ENCODE peak calls at places on chromosomes 11 and 22, in six cellular contexts. One of them, this sample, is unnamed.

GRCh38 chr11:63614136-63614664 is at the start of gene PLAAT3:
- DNase-seq in cerebellum: peak; percentile 58
- DNase-seq in substantia nigra: peak; percentile 79
- DNase-seq in stimulated activated CD4-positive, alpha-beta T cell treated with anti-CD3 and anti-CD28 coated beads, Interleukin-2, amount 100 ng/mL, for 48 hours: no peak
- DNase-seq in memory B cell: peak; percentile 31
- DNase-seq in choroid plexus epithelial cell: no peak
- DNase-seq in this sample: peak; percentile 31

GRCh38 chr22:24390576-24390975 is 36.8 kb upstream of the ADORA2A start:
- DNase-seq in memory B cell: no peak
- DNase-seq in cerebellum: no peak
- DNase-seq in substantia nigra: no peak
- DNase-seq in choroid plexus epithelial cell: peak; percentile 78
- DNase-seq in stimulated activated CD4-positive, alpha-beta T cell treated with anti-CD3 and anti-CD28 coated beads, Interleukin-2, amount 100 ng/mL, for 48 hours: no peak
- DNase-seq in this sample: no peak

GRCh38 chr11:534592-535518 is 521 bp downstream of the HRAS start:
- DNase-seq in choroid plexus epithelial cell: no peak
- DNase-seq in stimulated activated CD4-positive, alpha-beta T cell treated with anti-CD3 and anti-CD28 coated beads, Interleukin-2, amount 100 ng/mL, for 48 hours: no peak
- DNase-seq in cerebellum: no peak
- DNase-seq in memory B cell: no peak
- DNase-seq in substantia nigra: peak; percentile 72
- DNase-seq in this sample: no peak

GRCh38 chr11:76114238-76114637 is 92.1 kb downstream of the WNT11 start:
- DNase-seq in choroid plexus epithelial cell: no peak
- DNase-seq in stimulated activated CD4-positive, alpha-beta T cell treated with anti-CD3 and anti-CD28 coated beads, Interleukin-2, amount 100 ng/mL, for 48 hours: no peak
- DNase-seq in substantia nigra: no peak
- DNase-seq in memory B cell: no peak
- DNase-seq in cerebellum: no peak
- DNase-seq in this sample: no peak

GRCh38 chr22:20776624-20777405 is 2.9 kb downstream of the SERPIND1 start:
- DNase-seq in cerebellum: no peak
- DNase-seq in memory B cell: no peak
- DNase-seq in choroid plexus epithelial cell: no peak
- DNase-seq in stimulated activated CD4-positive, alpha-beta T cell treated with anti-CD3 and anti-CD28 coated beads, Interleukin-2, amount 100 ng/mL, for 48 hours: no peak
- DNase-seq in substantia nigra: no peak
- DNase-seq in this sample: no peak

GRCh38 chr22:22908941-22909604 is 21.5 kb downstream of the IGLL5 start:
- DNase-seq in memory B cell: no peak
- DNase-seq in choroid plexus epithelial cell: no peak
- DNase-seq in cerebellum: no peak
- DNase-seq in stimulated activated CD4-positive, alpha-beta T cell treated with anti-CD3 and anti-CD28 coated beads, Interleukin-2, amount 100 ng/mL, for 48 hours: no peak
- DNase-seq in substantia nigra: no peak
- DNase-seq in this sample: no peak

GRCh38 chr22:37484115-37485005 is 1.8 kb downstream of the MFNG start:
- DNase-seq in cerebellum: no peak
- DNase-seq in choroid plexus epithelial cell: peak; percentile 41
- DNase-seq in stimulated activated CD4-positive, alpha-beta T cell treated with anti-CD3 and anti-CD28 coated beads, Interleukin-2, amount 100 ng/mL, for 48 hours: peak; percentile 72
- DNase-seq in memory B cell: peak; percentile 37
- DNase-seq in substantia nigra: no peak
- DNase-seq in this sample: peak; percentile 71

GRCh38 chr22:48276933-48277867 is 1514.8 kb downstream of the TBC1D22A start:
- DNase-seq in substantia nigra: no peak
- DNase-seq in choroid plexus epithelial cell: no peak
- DNase-seq in memory B cell: no peak
- DNase-seq in stimulated activated CD4-positive, alpha-beta T cell treated with anti-CD3 and anti-CD28 coated beads, Interleukin-2, amount 100 ng/mL, for 48 hours: no peak
- DNase-seq in cerebellum: no peak
- DNase-seq in this sample: no peak

GRCh38 chr22:21766933-21767462 is 31.4 kb upstream of the YPEL1 start:
- DNase-seq in substantia nigra: no peak
- DNase-seq in choroid plexus epithelial cell: no peak
- DNase-seq in cerebellum: no peak
- DNase-seq in stimulated activated CD4-positive, alpha-beta T cell treated with anti-CD3 and anti-CD28 coated beads, Interleukin-2, amount 100 ng/mL, for 48 hours: peak; percentile 20
- DNase-seq in memory B cell: no peak
- DNase-seq in this sample: peak; percentile 44

GRCh38 chr22:32378703-32379272 is 21.1 kb downstream of the RFPL3 start:
- DNase-seq in memory B cell: no peak
- DNase-seq in substantia nigra: peak; percentile 10
- DNase-seq in stimulated activated CD4-positive, alpha-beta T cell treated with anti-CD3 and anti-CD28 coated beads, Interleukin-2, amount 100 ng/mL, for 48 hours: no peak
- DNase-seq in choroid plexus epithelial cell: peak; percentile 61
- DNase-seq in cerebellum: no peak
- DNase-seq in this sample: no peak

GRCh38 chr22:46043816-46044717 is 67.1 kb upstream of the WNT7B start:
- DNase-seq in cerebellum: peak; percentile 71
- DNase-seq in choroid plexus epithelial cell: peak; percentile 35
- DNase-seq in substantia nigra: no peak
- DNase-seq in memory B cell: peak; percentile 16
- DNase-seq in stimulated activated CD4-positive, alpha-beta T cell treated with anti-CD3 and anti-CD28 coated beads, Interleukin-2, amount 100 ng/mL, for 48 hours: no peak
- DNase-seq in this sample: no peak

GRCh38 chr11:60957188-60957587 is 5.2 kb upstream of the SLC15A3 start:
- DNase-seq in memory B cell: no peak
- DNase-seq in substantia nigra: no peak
- DNase-seq in cerebellum: no peak
- DNase-seq in choroid plexus epithelial cell: peak; percentile 56
- DNase-seq in stimulated activated CD4-positive, alpha-beta T cell treated with anti-CD3 and anti-CD28 coated beads, Interleukin-2, amount 100 ng/mL, for 48 hours: no peak
- DNase-seq in this sample: no peak

GRCh38 chr11:76721755-76722677 is 51.5 kb upstream of the LRRC32 start:
- DNase-seq in memory B cell: peak; percentile 63
- DNase-seq in substantia nigra: peak; percentile 82
- DNase-seq in cerebellum: peak; percentile 79
- DNase-seq in stimulated activated CD4-positive, alpha-beta T cell treated with anti-CD3 and anti-CD28 coated beads, Interleukin-2, amount 100 ng/mL, for 48 hours: peak; percentile 79
- DNase-seq in choroid plexus epithelial cell: peak; percentile 89
- DNase-seq in this sample: peak; percentile 78

GRCh38 chr11:72129381-72129780 is 6.1 kb upstream of the FOLR3 start:
- DNase-seq in substantia nigra: no peak
- DNase-seq in memory B cell: no peak
- DNase-seq in stimulated activated CD4-positive, alpha-beta T cell treated with anti-CD3 and anti-CD28 coated beads, Interleukin-2, amount 100 ng/mL, for 48 hours: no peak
- DNase-seq in choroid plexus epithelial cell: no peak
- DNase-seq in cerebellum: no peak
- DNase-seq in this sample: no peak

GRCh38 chr22:18966748-18967147 is 30.7 kb upstream of the PRODH start:
- DNase-seq in memory B cell: no peak
- DNase-seq in substantia nigra: peak; percentile 79
- DNase-seq in choroid plexus epithelial cell: no peak
- DNase-seq in cerebellum: peak; percentile 83
- DNase-seq in stimulated activated CD4-positive, alpha-beta T cell treated with anti-CD3 and anti-CD28 coated beads, Interleukin-2, amount 100 ng/mL, for 48 hours: no peak
- DNase-seq in this sample: no peak

GRCh38 chr11:117822522-117823033 is 2.0 kb downstream of the FXYD2 start:
- DNase-seq in choroid plexus epithelial cell: no peak
- DNase-seq in substantia nigra: no peak
- DNase-seq in stimulated activated CD4-positive, alpha-beta T cell treated with anti-CD3 and anti-CD28 coated beads, Interleukin-2, amount 100 ng/mL, for 48 hours: no peak
- DNase-seq in memory B cell: no peak
- DNase-seq in cerebellum: no peak
- DNase-seq in this sample: no peak

GRCh38 chr22:38418589-38418988 is 36.4 kb downstream of the KCNJ4 start:
- DNase-seq in cerebellum: no peak
- DNase-seq in choroid plexus epithelial cell: no peak
- DNase-seq in memory B cell: no peak
- DNase-seq in substantia nigra: no peak
- DNase-seq in stimulated activated CD4-positive, alpha-beta T cell treated with anti-CD3 and anti-CD28 coated beads, Interleukin-2, amount 100 ng/mL, for 48 hours: no peak
- DNase-seq in this sample: no peak

GRCh38 chr22:23151827-23152226 is 6.5 kb downstream of the RAB36 start:
- DNase-seq in substantia nigra: no peak
- DNase-seq in memory B cell: no peak
- DNase-seq in choroid plexus epithelial cell: no peak
- DNase-seq in stimulated activated CD4-positive, alpha-beta T cell treated with anti-CD3 and anti-CD28 coated beads, Interleukin-2, amount 100 ng/mL, for 48 hours: no peak
- DNase-seq in cerebellum: no peak
- DNase-seq in this sample: no peak

GRCh38 chr11:94597896-94598295 is 30.7 kb downstream of the PIWIL4 start:
- DNase-seq in cerebellum: no peak
- DNase-seq in memory B cell: no peak
- DNase-seq in choroid plexus epithelial cell: peak; percentile 83
- DNase-seq in substantia nigra: no peak
- DNase-seq in stimulated activated CD4-positive, alpha-beta T cell treated with anti-CD3 and anti-CD28 coated beads, Interleukin-2, amount 100 ng/mL, for 48 hours: no peak
- DNase-seq in this sample: no peak

GRCh38 chr11:93849751-93850584 is 450 bp downstream of the VSTM5 start:
- DNase-seq in substantia nigra: peak; percentile 44
- DNase-seq in stimulated activated CD4-positive, alpha-beta T cell treated with anti-CD3 and anti-CD28 coated beads, Interleukin-2, amount 100 ng/mL, for 48 hours: no peak
- DNase-seq in memory B cell: no peak
- DNase-seq in choroid plexus epithelial cell: peak; percentile 30
- DNase-seq in cerebellum: peak; percentile 23
- DNase-seq in this sample: no peak

GRCh38 chr11:90332415-90332814 is 109.6 kb upstream of the CHORDC1 start:
- DNase-seq in substantia nigra: no peak
- DNase-seq in cerebellum: no peak
- DNase-seq in stimulated activated CD4-positive, alpha-beta T cell treated with anti-CD3 and anti-CD28 coated beads, Interleukin-2, amount 100 ng/mL, for 48 hours: no peak
- DNase-seq in memory B cell: no peak
- DNase-seq in choroid plexus epithelial cell: no peak
- DNase-seq in this sample: no peak

GRCh38 chr11:78138694-78139421 is 568 bp downstream of the ALG8 start:
- DNase-seq in memory B cell: peak; percentile 1
- DNase-seq in cerebellum: peak; percentile 8
- DNase-seq in stimulated activated CD4-positive, alpha-beta T cell treated with anti-CD3 and anti-CD28 coated beads, Interleukin-2, amount 100 ng/mL, for 48 hours: peak; percentile 23
- DNase-seq in choroid plexus epithelial cell: peak; percentile 37
- DNase-seq in substantia nigra: no peak
- DNase-seq in this sample: peak; percentile 23

GRCh38 chr11:3854660-3854976 is 846 bp upstream of the STIM1 start:
- DNase-seq in cerebellum: no peak
- DNase-seq in substantia nigra: no peak
- DNase-seq in choroid plexus epithelial cell: no peak
- DNase-seq in memory B cell: no peak
- DNase-seq in stimulated activated CD4-positive, alpha-beta T cell treated with anti-CD3 and anti-CD28 coated beads, Interleukin-2, amount 100 ng/mL, for 48 hours: no peak
- DNase-seq in this sample: no peak

GRCh38 chr11:104738918-104739317 is 159.3 kb downstream of the CASP12 start:
- DNase-seq in cerebellum: no peak
- DNase-seq in stimulated activated CD4-positive, alpha-beta T cell treated with anti-CD3 and anti-CD28 coated beads, Interleukin-2, amount 100 ng/mL, for 48 hours: no peak
- DNase-seq in memory B cell: no peak
- DNase-seq in choroid plexus epithelial cell: no peak
- DNase-seq in substantia nigra: no peak
- DNase-seq in this sample: no peak

GRCh38 chr11:12469451-12469850 is 92.1 kb downstream of the PARVA start:
- DNase-seq in choroid plexus epithelial cell: no peak
- DNase-seq in stimulated activated CD4-positive, alpha-beta T cell treated with anti-CD3 and anti-CD28 coated beads, Interleukin-2, amount 100 ng/mL, for 48 hours: no peak
- DNase-seq in cerebellum: no peak
- DNase-seq in memory B cell: no peak
- DNase-seq in substantia nigra: no peak
- DNase-seq in this sample: no peak

GRCh38 chr11:14645247-14645912 is 1.8 kb downstream of the PDE3B start:
- DNase-seq in stimulated activated CD4-positive, alpha-beta T cell treated with anti-CD3 and anti-CD28 coated beads, Interleukin-2, amount 100 ng/mL, for 48 hours: no peak
- DNase-seq in memory B cell: no peak
- DNase-seq in choroid plexus epithelial cell: peak; percentile 26
- DNase-seq in substantia nigra: no peak
- DNase-seq in cerebellum: peak; percentile 26
- DNase-seq in this sample: no peak

GRCh38 chr22:43563571-43563970 is 151.8 kb downstream of the MPPED1 start:
- DNase-seq in memory B cell: no peak
- DNase-seq in choroid plexus epithelial cell: no peak
- DNase-seq in cerebellum: no peak
- DNase-seq in substantia nigra: no peak
- DNase-seq in stimulated activated CD4-positive, alpha-beta T cell treated with anti-CD3 and anti-CD28 coated beads, Interleukin-2, amount 100 ng/mL, for 48 hours: no peak
- DNase-seq in this sample: no peak

GRCh38 chr22:38872831-38873248 is 824 bp upstream of the CBX6 start:
- DNase-seq in stimulated activated CD4-positive, alpha-beta T cell treated with anti-CD3 and anti-CD28 coated beads, Interleukin-2, amount 100 ng/mL, for 48 hours: no peak
- DNase-seq in cerebellum: peak; percentile 61
- DNase-seq in memory B cell: no peak
- DNase-seq in choroid plexus epithelial cell: peak; percentile 48
- DNase-seq in substantia nigra: peak; percentile 79
- DNase-seq in this sample: no peak

GRCh38 chr11:69770525-69770924 is 4.6 kb downstream of the FGF4 start:
- DNase-seq in choroid plexus epithelial cell: no peak
- DNase-seq in substantia nigra: no peak
- DNase-seq in memory B cell: no peak
- DNase-seq in cerebellum: no peak
- DNase-seq in stimulated activated CD4-positive, alpha-beta T cell treated with anti-CD3 and anti-CD28 coated beads, Interleukin-2, amount 100 ng/mL, for 48 hours: no peak
- DNase-seq in this sample: no peak

GRCh38 chr11:7524831-7525230 is 11.0 kb downstream of the PPFIBP2 start:
- DNase-seq in memory B cell: no peak
- DNase-seq in stimulated activated CD4-positive, alpha-beta T cell treated with anti-CD3 and anti-CD28 coated beads, Interleukin-2, amount 100 ng/mL, for 48 hours: no peak
- DNase-seq in choroid plexus epithelial cell: no peak
- DNase-seq in cerebellum: no peak
- DNase-seq in substantia nigra: no peak
- DNase-seq in this sample: no peak

GRCh38 chr22:19516378-19517170 is 7.6 kb downstream of the CLDN5 start:
- DNase-seq in substantia nigra: no peak
- DNase-seq in choroid plexus epithelial cell: no peak
- DNase-seq in memory B cell: no peak
- DNase-seq in cerebellum: no peak
- DNase-seq in stimulated activated CD4-positive, alpha-beta T cell treated with anti-CD3 and anti-CD28 coated beads, Interleukin-2, amount 100 ng/mL, for 48 hours: no peak
- DNase-seq in this sample: no peak

GRCh38 chr11:126753990-126754389 is 246.6 kb downstream of the KIRREL3 start:
- DNase-seq in cerebellum: no peak
- DNase-seq in substantia nigra: no peak
- DNase-seq in stimulated activated CD4-positive, alpha-beta T cell treated with anti-CD3 and anti-CD28 coated beads, Interleukin-2, amount 100 ng/mL, for 48 hours: no peak
- DNase-seq in memory B cell: no peak
- DNase-seq in choroid plexus epithelial cell: no peak
- DNase-seq in this sample: no peak

GRCh38 chr22:35102663-35103062 is 36.7 kb downstream of the ISX start:
- DNase-seq in substantia nigra: no peak
- DNase-seq in memory B cell: no peak
- DNase-seq in choroid plexus epithelial cell: peak; percentile 11
- DNase-seq in cerebellum: no peak
- DNase-seq in stimulated activated CD4-positive, alpha-beta T cell treated with anti-CD3 and anti-CD28 coated beads, Interleukin-2, amount 100 ng/mL, for 48 hours: no peak
- DNase-seq in this sample: no peak

GRCh38 chr11:16148301-16148787 is 208.0 kb downstream of the SOX6 start:
- DNase-seq in memory B cell: no peak
- DNase-seq in substantia nigra: peak; percentile 2
- DNase-seq in stimulated activated CD4-positive, alpha-beta T cell treated with anti-CD3 and anti-CD28 coated beads, Interleukin-2, amount 100 ng/mL, for 48 hours: no peak
- DNase-seq in choroid plexus epithelial cell: no peak
- DNase-seq in cerebellum: no peak
- DNase-seq in this sample: no peak

GRCh38 chr11:94675239-94675638 is 92.9 kb upstream of the AMOTL1 start:
- DNase-seq in stimulated activated CD4-positive, alpha-beta T cell treated with anti-CD3 and anti-CD28 coated beads, Interleukin-2, amount 100 ng/mL, for 48 hours: no peak
- DNase-seq in memory B cell: no peak
- DNase-seq in choroid plexus epithelial cell: no peak
- DNase-seq in substantia nigra: no peak
- DNase-seq in cerebellum: no peak
- DNase-seq in this sample: no peak

GRCh38 chr11:90722552-90723190 is 499.8 kb upstream of the CHORDC1 start:
- DNase-seq in stimulated activated CD4-positive, alpha-beta T cell treated with anti-CD3 and anti-CD28 coated beads, Interleukin-2, amount 100 ng/mL, for 48 hours: no peak
- DNase-seq in choroid plexus epithelial cell: peak; percentile 15
- DNase-seq in substantia nigra: no peak
- DNase-seq in cerebellum: no peak
- DNase-seq in memory B cell: no peak
- DNase-seq in this sample: no peak

GRCh38 chr11:10918698-10919097 is 60.8 kb upstream of the ZBED5 start:
- DNase-seq in memory B cell: no peak
- DNase-seq in cerebellum: no peak
- DNase-seq in stimulated activated CD4-positive, alpha-beta T cell treated with anti-CD3 and anti-CD28 coated beads, Interleukin-2, amount 100 ng/mL, for 48 hours: no peak
- DNase-seq in substantia nigra: no peak
- DNase-seq in choroid plexus epithelial cell: no peak
- DNase-seq in this sample: no peak

GRCh38 chr22:20998411-20999336 is 3.2 kb downstream of the THAP7 start:
- DNase-seq in choroid plexus epithelial cell: peak; percentile 33
- DNase-seq in stimulated activated CD4-positive, alpha-beta T cell treated with anti-CD3 and anti-CD28 coated beads, Interleukin-2, amount 100 ng/mL, for 48 hours: no peak
- DNase-seq in substantia nigra: no peak
- DNase-seq in cerebellum: no peak
- DNase-seq in memory B cell: no peak
- DNase-seq in this sample: no peak

GRCh38 chr11:115042002-115042401 is 363.7 kb downstream of the NXPE2 start:
- DNase-seq in stimulated activated CD4-positive, alpha-beta T cell treated with anti-CD3 and anti-CD28 coated beads, Interleukin-2, amount 100 ng/mL, for 48 hours: no peak
- DNase-seq in substantia nigra: no peak
- DNase-seq in cerebellum: peak; percentile 23
- DNase-seq in memory B cell: no peak
- DNase-seq in choroid plexus epithelial cell: no peak
- DNase-seq in this sample: no peak